ENCODE peak calls at places on chromosomes 16 and 17, in five cellular contexts. G is naive B cell, T is T-helper 17 cell, F is adrenal gland, C is brain microvascular endothelial cell. X is an unnamed sample.

GRCh38 chr16:264440-264951 is 11.2 kb downstream of the RGS11 start:
- DNase-seq in T (no peak), G (no peak), F (no peak), C (no peak), X (no peak)

GRCh38 chr17:37708616-37709212 is 36.1 kb downstream of the HNF1B start:
- DNase-seq in C (no peak), G (no peak), F (no peak), T (no peak), X (no peak)

GRCh38 chr16:85019659-85020245 is 7.8 kb upstream of the KIAA0513 start:
- DNase-seq in F (no peak), T (no peak), C (no peak), G (no peak), X (no peak)

GRCh38 chr17:4178651-4179050 is 35.7 kb downstream of the CYB5D2 start:
- DNase-seq in F (no peak), T (no peak), C (no peak), G (no peak), X (no peak)

GRCh38 chr17:80023261-80024205 is 12.1 kb downstream of the TBC1D16 start:
- DNase-seq in F (no peak), T (no peak), G (no peak), C (no peak), X (no peak)

GRCh38 chr16:52976539-52977167 is 76.0 kb downstream of the CHD9NB start:
- DNase-seq in C (peak), F (peak), T (no peak), G (peak), X (no peak)

GRCh38 chr16:19284207-19284606 is 1.3 kb upstream of the CLEC19A start:
- DNase-seq in T (no peak), F (peak), G (no peak), C (peak), X (no peak)

GRCh38 chr16:69150146-69150865 is 17.9 kb downstream of the UTP4 start:
- DNase-seq in G (peak), T (peak), F (peak), C (peak), X (peak)

GRCh38 chr16:1283996-1284592 is 25.3 kb upstream of the UBE2I start:
- DNase-seq in T (no peak), C (no peak), G (no peak), F (no peak), X (no peak)

GRCh38 chr17:6548578-6549330 is 7.6 kb downstream of the PITPNM3 start:
- DNase-seq in G (no peak), F (no peak), C (no peak), T (no peak), X (no peak)

GRCh38 chr16:73196670-73197069 is 148.7 kb upstream of the ZFHX3 start:
- DNase-seq in G (peak), F (peak), C (peak), T (no peak), X (peak)

GRCh38 chr17:16449121-16449570 is 33.8 kb downstream of the TRPV2 start:
- DNase-seq in G (no peak), F (no peak), C (peak), T (no peak), X (no peak)

GRCh38 chr16:16917201-16917600 is 538.3 kb downstream of the NPIPA7 start:
- DNase-seq in F (peak), T (no peak), C (no peak), G (no peak), X (no peak)

GRCh38 chr17:63841350-63842172 is 924 bp downstream of the SMARCD2 start:
- DNase-seq in F (peak), G (no peak), T (no peak), C (peak), X (no peak)

GRCh38 chr16:86300746-86301480 is 209.4 kb upstream of the FOXF1 start:
- DNase-seq in T (no peak), F (no peak), C (no peak), G (no peak), X (no peak)

GRCh38 chr17:77109159-77110005 is 31.4 kb upstream of the SEC14L1 start:
- DNase-seq in C (no peak), F (no peak), G (no peak), T (no peak), X (no peak)

GRCh38 chr17:82917656-82918345 is 78.0 kb upstream of the ZNF750 start:
- DNase-seq in G (no peak), T (no peak), C (peak), F (peak), X (no peak)

GRCh38 chr16:46714797-46715591 is 25.5 kb downstream of the ORC6 start:
- DNase-seq in C (no peak), T (no peak), G (no peak), F (no peak), X (no peak)

GRCh38 chr16:68079616-68080344 is 5.4 kb upstream of the NFATC3 start:
- DNase-seq in G (peak), C (no peak), F (peak), T (peak), X (no peak)

GRCh38 chr17:57724038-57724728 is 20.9 kb downstream of the CCDC182 start:
- DNase-seq in C (no peak), G (peak), F (peak), T (no peak), X (no peak)

GRCh38 chr17:66417300-66417719 is 114.9 kb downstream of the PRKCA start:
- DNase-seq in G (no peak), F (no peak), C (no peak), T (no peak), X (no peak)

X was measured in brain pericyte.